ENCODE peak calls at places on chromosomes 3 and 15, in ten cellular contexts. One of them, this sample, is unnamed.
A peak's percentile ranks its signal among the peaks of the same experiment; 100 is the strongest.

GRCh38 chr15:68385240-68385561 is 46.8 kb downstream of the ITGA11 start:
- DNase-seq in small intestine: no peak
- DNase-seq in activated CD8-positive, alpha-beta memory T cell treated with anti-CD3 and anti-CD28 coated beads, Interleukin-2, amount 10 ng/mL, durations not matched to agents 7 days and 5 days: no peak
- DNase-seq in retina: no peak
- DNase-seq in stimulated activated naive CD8-positive, alpha-beta T cell treated with anti-CD3 and anti-CD28 coated beads, Interleukin-15, amount 100 ng/mL, for 72 hours: no peak
- DNase-seq in brain microvascular endothelial cell: no peak
- DNase-seq in iris pigment epithelial cell: no peak
- DNase-seq in ureter: peak; percentile 37
- DNase-seq in posterior cingulate gyrus: no peak
- DNase-seq in stimulated activated CD4-positive, alpha-beta T cell treated with anti-CD3 and anti-CD28 coated beads, TNF-alpha, amount 100 ng/mL, for 4 hours: no peak
- DNase-seq in this sample: no peak

GRCh38 chr3:15273214-15273613 is 59.2 kb downstream of the SH3BP5 start:
- DNase-seq in ureter: peak; percentile 15
- DNase-seq in small intestine: no peak
- DNase-seq in retina: no peak
- DNase-seq in brain microvascular endothelial cell: no peak
- DNase-seq in stimulated activated CD4-positive, alpha-beta T cell treated with anti-CD3 and anti-CD28 coated beads, TNF-alpha, amount 100 ng/mL, for 4 hours: no peak
- DNase-seq in iris pigment epithelial cell: no peak
- DNase-seq in stimulated activated naive CD8-positive, alpha-beta T cell treated with anti-CD3 and anti-CD28 coated beads, Interleukin-15, amount 100 ng/mL, for 72 hours: no peak
- DNase-seq in activated CD8-positive, alpha-beta memory T cell treated with anti-CD3 and anti-CD28 coated beads, Interleukin-2, amount 10 ng/mL, durations not matched to agents 7 days and 5 days: no peak
- DNase-seq in posterior cingulate gyrus: no peak
- DNase-seq in this sample: no peak

GRCh38 chr3:39414421-39414907 is 7.9 kb downstream of the RPSA start:
- DNase-seq in retina: no peak
- DNase-seq in small intestine: no peak
- DNase-seq in stimulated activated CD4-positive, alpha-beta T cell treated with anti-CD3 and anti-CD28 coated beads, TNF-alpha, amount 100 ng/mL, for 4 hours: no peak
- DNase-seq in brain microvascular endothelial cell: no peak
- DNase-seq in stimulated activated naive CD8-positive, alpha-beta T cell treated with anti-CD3 and anti-CD28 coated beads, Interleukin-15, amount 100 ng/mL, for 72 hours: no peak
- DNase-seq in iris pigment epithelial cell: no peak
- DNase-seq in ureter: peak; percentile 59
- DNase-seq in posterior cingulate gyrus: no peak
- DNase-seq in activated CD8-positive, alpha-beta memory T cell treated with anti-CD3 and anti-CD28 coated beads, Interleukin-2, amount 10 ng/mL, durations not matched to agents 7 days and 5 days: no peak
- DNase-seq in this sample: peak; percentile 11

GRCh38 chr3:53168175-53168923 is 7.3 kb downstream of the PRKCD start:
- DNase-seq in posterior cingulate gyrus: no peak
- DNase-seq in ureter: no peak
- DNase-seq in iris pigment epithelial cell: no peak
- DNase-seq in small intestine: no peak
- DNase-seq in retina: peak; percentile 25
- DNase-seq in stimulated activated CD4-positive, alpha-beta T cell treated with anti-CD3 and anti-CD28 coated beads, TNF-alpha, amount 100 ng/mL, for 4 hours: no peak
- DNase-seq in stimulated activated naive CD8-positive, alpha-beta T cell treated with anti-CD3 and anti-CD28 coated beads, Interleukin-15, amount 100 ng/mL, for 72 hours: no peak
- DNase-seq in activated CD8-positive, alpha-beta memory T cell treated with anti-CD3 and anti-CD28 coated beads, Interleukin-2, amount 10 ng/mL, durations not matched to agents 7 days and 5 days: no peak
- DNase-seq in brain microvascular endothelial cell: no peak
- DNase-seq in this sample: no peak

GRCh38 chr15:56366211-56366610 is 985 bp downstream of the TEX9 start:
- DNase-seq in stimulated activated naive CD8-positive, alpha-beta T cell treated with anti-CD3 and anti-CD28 coated beads, Interleukin-15, amount 100 ng/mL, for 72 hours: no peak
- DNase-seq in stimulated activated CD4-positive, alpha-beta T cell treated with anti-CD3 and anti-CD28 coated beads, TNF-alpha, amount 100 ng/mL, for 4 hours: no peak
- DNase-seq in ureter: no peak
- DNase-seq in retina: peak; percentile 13
- DNase-seq in posterior cingulate gyrus: no peak
- DNase-seq in activated CD8-positive, alpha-beta memory T cell treated with anti-CD3 and anti-CD28 coated beads, Interleukin-2, amount 10 ng/mL, durations not matched to agents 7 days and 5 days: no peak
- DNase-seq in iris pigment epithelial cell: no peak
- DNase-seq in brain microvascular endothelial cell: no peak
- DNase-seq in small intestine: no peak
- DNase-seq in this sample: no peak

GRCh38 chr3:18559323-18559972 is 134.3 kb upstream of the SATB1 start:
- DNase-seq in posterior cingulate gyrus: no peak
- DNase-seq in stimulated activated CD4-positive, alpha-beta T cell treated with anti-CD3 and anti-CD28 coated beads, TNF-alpha, amount 100 ng/mL, for 4 hours: peak; percentile 5
- DNase-seq in brain microvascular endothelial cell: peak; percentile 3
- DNase-seq in stimulated activated naive CD8-positive, alpha-beta T cell treated with anti-CD3 and anti-CD28 coated beads, Interleukin-15, amount 100 ng/mL, for 72 hours: peak; percentile 20
- DNase-seq in retina: peak; percentile 30
- DNase-seq in small intestine: peak; percentile 62
- DNase-seq in activated CD8-positive, alpha-beta memory T cell treated with anti-CD3 and anti-CD28 coated beads, Interleukin-2, amount 10 ng/mL, durations not matched to agents 7 days and 5 days: peak; percentile 59
- DNase-seq in iris pigment epithelial cell: peak; percentile 30
- DNase-seq in ureter: peak; percentile 45
- DNase-seq in this sample: peak; percentile 2

GRCh38 chr15:68417051-68417450 is 14.9 kb downstream of the ITGA11 start:
- DNase-seq in stimulated activated CD4-positive, alpha-beta T cell treated with anti-CD3 and anti-CD28 coated beads, TNF-alpha, amount 100 ng/mL, for 4 hours: no peak
- DNase-seq in retina: no peak
- DNase-seq in small intestine: no peak
- DNase-seq in stimulated activated naive CD8-positive, alpha-beta T cell treated with anti-CD3 and anti-CD28 coated beads, Interleukin-15, amount 100 ng/mL, for 72 hours: no peak
- DNase-seq in ureter: peak; percentile 12
- DNase-seq in brain microvascular endothelial cell: no peak
- DNase-seq in activated CD8-positive, alpha-beta memory T cell treated with anti-CD3 and anti-CD28 coated beads, Interleukin-2, amount 10 ng/mL, durations not matched to agents 7 days and 5 days: peak; percentile 33
- DNase-seq in iris pigment epithelial cell: no peak
- DNase-seq in posterior cingulate gyrus: no peak
- DNase-seq in this sample: no peak

GRCh38 chr15:41499109-41499851 is 5.6 kb downstream of the ITPKA start:
- DNase-seq in posterior cingulate gyrus: peak; percentile 91
- DNase-seq in stimulated activated CD4-positive, alpha-beta T cell treated with anti-CD3 and anti-CD28 coated beads, TNF-alpha, amount 100 ng/mL, for 4 hours: no peak
- DNase-seq in stimulated activated naive CD8-positive, alpha-beta T cell treated with anti-CD3 and anti-CD28 coated beads, Interleukin-15, amount 100 ng/mL, for 72 hours: no peak
- DNase-seq in ureter: no peak
- DNase-seq in small intestine: no peak
- DNase-seq in activated CD8-positive, alpha-beta memory T cell treated with anti-CD3 and anti-CD28 coated beads, Interleukin-2, amount 10 ng/mL, durations not matched to agents 7 days and 5 days: no peak
- DNase-seq in retina: no peak
- DNase-seq in iris pigment epithelial cell: no peak
- DNase-seq in brain microvascular endothelial cell: no peak
- DNase-seq in this sample: no peak

GRCh38 chr15:77025941-77026411 is 31.1 kb downstream of the PSTPIP1 start:
- DNase-seq in brain microvascular endothelial cell: no peak
- DNase-seq in posterior cingulate gyrus: peak; percentile 50
- DNase-seq in activated CD8-positive, alpha-beta memory T cell treated with anti-CD3 and anti-CD28 coated beads, Interleukin-2, amount 10 ng/mL, durations not matched to agents 7 days and 5 days: no peak
- DNase-seq in small intestine: no peak
- DNase-seq in ureter: peak; percentile 36
- DNase-seq in stimulated activated CD4-positive, alpha-beta T cell treated with anti-CD3 and anti-CD28 coated beads, TNF-alpha, amount 100 ng/mL, for 4 hours: no peak
- DNase-seq in retina: no peak
- DNase-seq in iris pigment epithelial cell: no peak
- DNase-seq in stimulated activated naive CD8-positive, alpha-beta T cell treated with anti-CD3 and anti-CD28 coated beads, Interleukin-15, amount 100 ng/mL, for 72 hours: no peak
- DNase-seq in this sample: no peak

GRCh38 chr3:119595639-119596329 is 1.9 kb upstream of the PLA1A start:
- DNase-seq in retina: no peak
- DNase-seq in activated CD8-positive, alpha-beta memory T cell treated with anti-CD3 and anti-CD28 coated beads, Interleukin-2, amount 10 ng/mL, durations not matched to agents 7 days and 5 days: no peak
- DNase-seq in stimulated activated CD4-positive, alpha-beta T cell treated with anti-CD3 and anti-CD28 coated beads, TNF-alpha, amount 100 ng/mL, for 4 hours: no peak
- DNase-seq in iris pigment epithelial cell: peak; percentile 14
- DNase-seq in posterior cingulate gyrus: no peak
- DNase-seq in stimulated activated naive CD8-positive, alpha-beta T cell treated with anti-CD3 and anti-CD28 coated beads, Interleukin-15, amount 100 ng/mL, for 72 hours: no peak
- DNase-seq in brain microvascular endothelial cell: no peak
- DNase-seq in small intestine: no peak
- DNase-seq in ureter: no peak
- DNase-seq in this sample: peak; percentile 12

GRCh38 chr3:158770254-158771017 is 31.4 kb upstream of the MFSD1 start:
- DNase-seq in ureter: no peak
- DNase-seq in posterior cingulate gyrus: no peak
- DNase-seq in iris pigment epithelial cell: peak; percentile 95
- DNase-seq in retina: no peak
- DNase-seq in activated CD8-positive, alpha-beta memory T cell treated with anti-CD3 and anti-CD28 coated beads, Interleukin-2, amount 10 ng/mL, durations not matched to agents 7 days and 5 days: no peak
- DNase-seq in brain microvascular endothelial cell: peak; percentile 87
- DNase-seq in small intestine: no peak
- DNase-seq in stimulated activated naive CD8-positive, alpha-beta T cell treated with anti-CD3 and anti-CD28 coated beads, Interleukin-15, amount 100 ng/mL, for 72 hours: no peak
- DNase-seq in stimulated activated CD4-positive, alpha-beta T cell treated with anti-CD3 and anti-CD28 coated beads, TNF-alpha, amount 100 ng/mL, for 4 hours: no peak
- DNase-seq in this sample: no peak

This sample was measured in G401.